ENCODE peak calls at places on chromosomes 13 and 19, in eight cellular contexts. L is immature natural killer cell; H is activated gamma-delta T cell treated with Interleukin-2 at 50 U/mL for 16 hours; S is activated CD8-positive, alpha-beta memory T cell treated with anti-CD3 and anti-CD28 coated beads for 1 hour; C is M059J; X is T-helper 1 cell; K is HEK293T; M is astrocyte of the spinal cord. Z is an unnamed sample.

GRCh38 chr19:6087074-6087506 is 23.2 kb downstream of the RFX2 start:
- DNase-seq in L (peak), H (peak), S (no peak), C (no peak), X (no peak), K (no peak), M (no peak), Z (no peak)

GRCh38 chr19:49930483-49931011 is 1.2 kb upstream of the NUP62 start:
- DNase-seq in L (no peak), H (no peak), S (no peak), C (no peak), X (no peak), K (no peak), M (no peak), Z (peak)

GRCh38 chr13:114185182-114185971 is 6.3 kb downstream of the CFAP97D2 start:
- DNase-seq in L (no peak), H (no peak), S (no peak), C (no peak), X (no peak), K (no peak), M (no peak), Z (no peak)

GRCh38 chr19:42436006-42436405 is 6.7 kb downstream of the CXCL17 start:
- DNase-seq in L (no peak), H (no peak), S (no peak), C (no peak), X (no peak), K (no peak), M (no peak), Z (no peak)

GRCh38 chr13:30608364-30608763 is 9.4 kb upstream of the USPL1 start:
- DNase-seq in L (no peak), H (no peak), S (no peak), C (no peak), X (no peak), K (no peak), M (no peak), Z (no peak)

GRCh38 chr13:113357529-113357928 is 6.4 kb downstream of the GRTP1 start:
- DNase-seq in L (no peak), H (no peak), S (no peak), C (peak), X (no peak), K (no peak), M (peak), Z (no peak)

GRCh38 chr13:111027481-111028439 is 87.3 kb upstream of the ARHGEF7 start:
- DNase-seq in L (no peak), H (no peak), S (no peak), C (no peak), X (no peak), K (no peak), M (no peak), Z (no peak)

GRCh38 chr13:29993716-29994488 is 143.5 kb upstream of the UBL3 start:
- DNase-seq in L (no peak), H (no peak), S (no peak), C (peak), X (no peak), K (no peak), M (peak), Z (no peak)

GRCh38 chr13:81048026-81048461 is 707.1 kb upstream of the SPRY2 start:
- DNase-seq in L (no peak), H (no peak), S (no peak), C (no peak), X (no peak), K (no peak), M (peak), Z (no peak)

GRCh38 chr13:110617326-110618072 is 2.2 kb downstream of the NAXD start:
- DNase-seq in L (no peak), H (no peak), S (no peak), C (peak), X (no peak), K (no peak), M (peak), Z (no peak)

GRCh38 chr19:50735869-50736268 is 12.7 kb downstream of the CLEC11A start:
- DNase-seq in L (no peak), H (no peak), S (no peak), C (no peak), X (no peak), K (no peak), M (no peak), Z (no peak)

GRCh38 chr13:73038064-73038463 is 20.7 kb upstream of the KLF5 start:
- DNase-seq in L (no peak), H (no peak), S (no peak), C (no peak), X (no peak), K (no peak), M (no peak), Z (no peak)